ENCODE peak calls at places on chromosomes 12 and 14, in eight cellular contexts. I is HCT116, A is vagina, R is stomach, O is sigmoid colon, G is HepG2, U is breast epithelium, H is suprapubic skin. X is an unnamed sample.

GRCh38 chr12:57475271-57476161 is 4.2 kb downstream of the ARHGAP9 start:
- DNase-seq in I (no peak), A (no peak), R (no peak), O (peak; percentile 79), G (no peak), U (no peak), H (no peak), X (peak; percentile 82)

GRCh38 chr12:113262710-113263109 is 41.4 kb downstream of the TPCN1 start:
- DNase-seq in I (no peak), A (no peak), R (no peak), O (peak; percentile 40), G (no peak), U (no peak), H (no peak), X (no peak)

GRCh38 chr14:42224053-42224888 is 617.6 kb downstream of the LRFN5 start:
- DNase-seq in I (peak; percentile 37), A (no peak), R (peak; percentile 52), O (no peak), G (peak; percentile 60), U (no peak), H (no peak), X (no peak)

GRCh38 chr12:100169345-100169744 is 26.7 kb upstream of the BLTP3B start:
- DNase-seq in I (no peak), A (no peak), R (no peak), O (no peak), G (no peak), U (no peak), H (no peak), X (no peak)

GRCh38 chr12:69996276-69996675 is 171.2 kb downstream of the MYRFL start:
- DNase-seq in I (no peak), A (no peak), R (no peak), O (no peak), G (no peak), U (no peak), H (no peak), X (no peak)

GRCh38 chr12:50326636-50327284 is 43.4 kb upstream of the LIMA1 start:
- DNase-seq in I (no peak), A (no peak), R (peak; percentile 54), O (no peak), G (peak; percentile 65), U (no peak), H (no peak), X (no peak)

GRCh38 chr14:38127784-38128183 is 79.9 kb upstream of the SSTR1 start:
- DNase-seq in I (no peak), A (no peak), R (no peak), O (no peak), G (no peak), U (no peak), H (no peak), X (no peak)

GRCh38 chr14:75422169-75422568 is 5.7 kb upstream of the JDP2 start:
- DNase-seq in I (no peak), A (no peak), R (no peak), O (no peak), G (peak; percentile 21), U (no peak), H (no peak), X (no peak)

GRCh38 chr14:105126970-105127307 is 41.6 kb downstream of the JAG2 start:
- DNase-seq in I (no peak), A (no peak), R (peak; percentile 17), O (no peak), G (no peak), U (peak; percentile 32), H (peak; percentile 59), X (no peak)

GRCh38 chr14:50087350-50088116 is 28.8 kb downstream of the VCPKMT start:
- DNase-seq in I (no peak), A (no peak), R (no peak), O (no peak), G (no peak), U (no peak), H (no peak), X (no peak)

GRCh38 chr12:1848741-1849140 is 28.4 kb downstream of the LRTM2 start:
- DNase-seq in I (no peak), A (no peak), R (no peak), O (peak; percentile 35), G (no peak), U (no peak), H (no peak), X (no peak)

DNA sequence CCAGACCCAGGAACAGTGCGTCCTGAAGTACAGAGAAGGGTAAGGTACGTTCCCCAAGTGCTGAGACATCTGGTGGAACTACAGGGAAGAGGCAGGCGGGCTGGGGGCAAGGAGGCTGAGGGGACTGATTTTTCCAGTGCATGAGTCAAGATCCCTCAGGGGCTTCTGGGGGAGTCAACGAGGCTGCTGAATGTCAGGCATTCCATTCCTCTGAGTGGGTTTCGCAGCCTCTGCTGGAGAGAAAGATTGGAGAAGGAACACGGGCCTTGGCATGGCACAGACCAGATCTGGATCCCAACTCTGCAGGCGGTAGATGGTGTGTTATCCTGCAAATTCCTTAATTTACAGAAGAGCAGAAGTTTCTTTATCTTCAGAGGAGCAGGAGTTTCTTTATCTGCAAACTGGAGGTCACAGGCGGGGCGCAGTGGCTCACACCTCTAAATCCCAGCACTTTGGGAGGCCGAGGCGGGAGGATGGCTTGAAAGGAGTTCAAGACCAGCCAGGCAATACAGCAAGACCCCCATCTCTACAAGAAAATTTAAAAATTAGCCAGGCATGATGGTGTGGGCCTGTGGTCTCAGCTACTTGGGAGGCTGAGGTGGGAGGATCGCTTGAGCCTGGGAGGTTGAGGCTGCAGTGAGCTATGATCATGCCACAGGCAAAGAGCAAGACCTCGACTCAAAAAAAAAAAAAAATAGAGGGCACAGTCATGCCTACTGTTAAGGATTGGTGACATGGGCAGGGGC is 132.6 kb upstream of the MAP1LC3B2 start:
- DNase-seq in I (peak; percentile 87), A (peak; percentile 92), R (no peak), O (peak; percentile 85), G (no peak), U (peak; percentile 84), H (peak; percentile 87), X (no peak)
- TF ChIP-seq POLR2A in I (no peak), A (no peak), R (no peak), O (no peak), G (no peak), U (no peak), H (no peak), X (no peak)

DNA sequence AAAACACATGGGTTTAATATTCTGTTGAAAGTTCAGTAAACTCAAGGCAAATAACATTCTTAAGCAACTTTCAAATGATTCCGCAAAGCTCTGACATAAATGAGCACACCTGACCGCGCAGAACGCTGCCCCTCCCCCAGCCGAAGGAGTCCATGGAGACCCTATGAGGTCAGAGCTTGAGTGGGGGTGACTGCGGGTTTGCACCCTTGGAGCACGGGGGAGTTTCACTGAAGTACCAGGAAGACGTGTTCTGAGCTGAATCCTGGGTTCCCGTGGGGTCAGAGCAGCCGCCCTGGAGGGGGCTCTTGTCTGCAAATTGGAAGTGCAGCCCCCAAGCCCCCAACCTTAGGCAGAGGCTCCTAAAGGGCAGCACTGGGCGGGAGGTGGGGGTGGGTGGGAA is 324.1 kb upstream of the SFSWAP start:
- DNase-seq in I (no peak), A (no peak), R (no peak), O (no peak), G (no peak), U (no peak), H (no peak), X (no peak)
- H3K9me3 ChIP-seq in I (no peaks in the 10 kb centered on the region), A (no peaks in the 10 kb centered on the region), R (no peaks in the 10 kb centered on the region), O (no peaks in the 10 kb centered on the region), G (no peaks in the 10 kb centered on the region), U (no peaks in the 10 kb centered on the region), H (no peaks in the 10 kb centered on the region), X (no peaks in the 10 kb centered on the region)

GRCh38 chr14:24365600-24366374 is 2.2 kb upstream of the NFATC4 start:
- DNase-seq in I (peak; percentile 85), A (peak; percentile 94), R (peak; percentile 91), O (peak; percentile 95), G (peak; percentile 93), U (peak; percentile 85), H (peak; percentile 94), X (peak; percentile 92)

GRCh38 chr14:24366375-24366663 is 1.7 kb upstream of the NFATC4 start:
- DNase-seq in I (no peak), A (no peak), R (no peak), O (no peak), G (no peak), U (no peak), H (no peak), X (no peak)

GRCh38 chr14:24367506-24368214 is at the start of gene NFATC4:
- DNase-seq in I (peak; percentile 81), A (peak; percentile 94), R (peak; percentile 70), O (peak; percentile 95), G (peak; percentile 54), U (peak; percentile 62), H (peak; percentile 88), X (no peak)

GRCh38 chr14:24368215-24368561 is 204 bp downstream of the NFATC4 start:
- DNase-seq in I (no peak), A (no peak), R (no peak), O (no peak), G (no peak), U (no peak), H (no peak), X (no peak)

DNA sequence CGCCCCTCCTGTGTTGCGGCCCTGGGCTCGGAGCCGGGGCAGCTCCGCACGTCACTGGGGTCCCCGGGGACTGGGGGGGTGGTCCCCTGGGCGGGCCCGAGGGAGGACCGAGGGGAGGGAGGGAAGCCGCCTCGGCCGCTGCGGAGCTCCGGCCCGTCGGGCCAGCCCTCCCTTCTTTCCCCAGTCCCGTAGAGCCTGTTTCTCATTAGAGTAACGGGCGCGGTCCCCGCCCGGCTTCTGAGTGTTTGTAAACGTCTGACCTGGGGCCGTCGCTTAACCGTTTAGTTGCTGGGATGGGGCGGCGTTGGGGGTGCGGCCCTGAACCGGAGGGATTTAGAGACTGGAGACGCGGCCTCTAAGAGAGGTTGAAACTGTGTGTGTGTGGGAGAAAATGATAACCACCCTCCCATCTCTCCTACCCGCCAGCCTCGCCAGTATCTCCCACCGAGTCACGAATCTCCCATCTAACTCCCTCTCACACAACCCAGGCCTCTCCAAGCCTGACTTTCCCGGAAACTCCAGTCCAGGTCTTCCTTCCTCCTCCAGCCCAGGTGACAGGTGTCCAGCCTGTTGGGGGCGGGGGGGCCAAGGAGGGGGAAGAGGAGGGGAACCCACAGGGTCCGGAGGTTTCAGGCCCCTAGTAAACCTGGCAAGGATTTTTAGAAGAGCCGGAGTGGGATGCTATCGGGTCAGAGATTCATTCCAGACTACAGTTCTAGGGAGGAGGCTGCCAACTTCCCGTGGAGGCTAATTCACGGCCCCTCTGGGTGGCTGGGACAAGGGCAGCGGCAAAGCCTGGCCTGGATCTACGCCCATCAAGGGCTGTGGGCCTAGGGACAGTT is 1.1 kb upstream of the NFATC4 start:
- DNase-seq in I (peak; percentile 97), A (peak; percentile 96), R (peak; percentile 93), O (peak; percentile 96), G (peak; percentile 92), U (peak; percentile 90), H (peak; percentile 95), X (peak; percentile 93)
- TF ChIP-seq POLR2AphosphoS5 in I (peak; percentile 62), A (peak; percentile 61), R (peak; percentile 71), O (peak; percentile 80), G (no peak), U (peak; percentile 59), H (peak; percentile 45), X (peak; percentile 84)

DNA sequence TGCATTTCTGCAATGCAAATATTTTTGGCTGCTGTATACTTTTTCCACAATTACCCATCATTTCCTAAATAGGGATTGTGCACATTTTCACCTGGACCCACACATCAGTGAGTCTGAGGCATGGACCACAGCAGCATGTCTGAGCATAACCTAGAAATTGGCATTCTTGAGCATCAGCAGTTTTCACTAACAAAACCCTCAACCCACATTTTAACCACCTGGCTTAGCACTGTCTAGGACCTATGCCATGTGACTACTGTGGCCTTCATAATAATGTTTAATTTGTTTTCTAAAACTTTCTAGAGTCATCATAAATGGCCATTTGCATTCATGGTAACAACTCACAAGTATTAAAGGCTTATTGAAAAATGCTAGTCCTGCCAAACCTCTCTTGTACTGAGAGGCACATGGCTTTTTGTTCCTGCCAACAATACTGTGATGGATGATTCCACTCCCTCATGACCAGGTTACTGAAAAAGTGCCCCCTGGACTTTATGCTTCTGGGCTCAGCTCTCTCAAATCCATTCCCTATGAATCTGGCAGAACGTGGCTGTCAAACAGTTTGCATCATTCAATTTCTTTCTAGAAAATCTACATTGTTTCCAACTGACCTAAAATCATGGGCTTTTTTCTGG is 240.0 kb downstream of the MDGA2 start:
- DNase-seq in I (no peak), A (no peak), R (no peak), O (no peak), G (no peak), U (no peak), H (no peak), X (no peak)
- TF ChIP-seq POLR2A in I (no peak), A (no peak), R (no peak), O (no peak), G (no peak), U (no peak), H (no peak), X (no peak)